ENCODE peak calls at places on chromosomes 16 and 17, in seven cellular contexts. One of them, this sample, is unnamed.

GRCh38 chr16:63613701-63614100 is 1508.2 kb downstream of the CDH11 start:
- DNase-seq in HepG2: peak
- DNase-seq in chondrocyte: no peak
- DNase-seq in endothelial cell: no peak
- DNase-seq in A549: peak
- DNase-seq in AG04449: no peak
- DNase-seq in OCI-LY7: no peak
- DNase-seq in this sample: no peak

GRCh38 chr16:56824335-56824734 is 40.7 kb upstream of the SLC12A3 start:
- DNase-seq in HepG2: peak
- DNase-seq in chondrocyte: no peak
- DNase-seq in endothelial cell: no peak
- DNase-seq in A549: peak
- DNase-seq in AG04449: no peak
- DNase-seq in OCI-LY7: peak
- DNase-seq in this sample: no peak

GRCh38 chr17:70089513-70090148 is 14.6 kb downstream of the KCNJ16 start:
- DNase-seq in HepG2: no peak
- DNase-seq in chondrocyte: no peak
- DNase-seq in endothelial cell: no peak
- DNase-seq in A549: no peak
- DNase-seq in AG04449: no peak
- DNase-seq in OCI-LY7: no peak
- DNase-seq in this sample: no peak

GRCh38 chr17:3964203-3965122 is at the start of gene ATP2A3:
- DNase-seq in HepG2: no peak
- DNase-seq in chondrocyte: no peak
- DNase-seq in endothelial cell: peak
- DNase-seq in A549: no peak
- DNase-seq in AG04449: no peak
- DNase-seq in OCI-LY7: peak
- DNase-seq in this sample: no peak

GRCh38 chr16:89949121-89949742 is 677 bp downstream of the DEF8 start:
- DNase-seq in HepG2: no peak
- DNase-seq in chondrocyte: no peak
- DNase-seq in endothelial cell: no peak
- DNase-seq in A549: no peak
- DNase-seq in AG04449: no peak
- DNase-seq in OCI-LY7: no peak
- DNase-seq in this sample: no peak

GRCh38 chr17:15332338-15332737 is 9.1 kb downstream of the TEKT3 start:
- DNase-seq in HepG2: no peak
- DNase-seq in chondrocyte: no peak
- DNase-seq in endothelial cell: no peak
- DNase-seq in A549: no peak
- DNase-seq in AG04449: no peak
- DNase-seq in OCI-LY7: no peak
- DNase-seq in this sample: no peak

GRCh38 chr16:57091990-57092785 is at the start of gene CPNE2:
- DNase-seq in HepG2: no peak
- DNase-seq in chondrocyte: no peak
- DNase-seq in endothelial cell: peak
- DNase-seq in A549: peak
- DNase-seq in AG04449: no peak
- DNase-seq in OCI-LY7: peak
- DNase-seq in this sample: peak

GRCh38 chr17:31509095-31509804 is 117.8 kb downstream of the RAB11FIP4 start:
- DNase-seq in HepG2: no peak
- DNase-seq in chondrocyte: no peak
- DNase-seq in endothelial cell: no peak
- DNase-seq in A549: no peak
- DNase-seq in AG04449: no peak
- DNase-seq in OCI-LY7: no peak
- DNase-seq in this sample: no peak

GRCh38 chr16:20844588-20844987 is 38.3 kb downstream of the REXO5 start:
- DNase-seq in HepG2: no peak
- DNase-seq in chondrocyte: no peak
- DNase-seq in endothelial cell: no peak
- DNase-seq in A549: no peak
- DNase-seq in AG04449: no peak
- DNase-seq in OCI-LY7: no peak
- DNase-seq in this sample: no peak

GRCh38 chr17:72303787-72304733 is 183.2 kb downstream of the SOX9 start:
- DNase-seq in HepG2: no peak
- DNase-seq in chondrocyte: no peak
- DNase-seq in endothelial cell: no peak
- DNase-seq in A549: no peak
- DNase-seq in AG04449: no peak
- DNase-seq in OCI-LY7: no peak
- DNase-seq in this sample: no peak

GRCh38 chr16:56911771-56912541 is 20.0 kb upstream of the HERPUD1 start:
- DNase-seq in HepG2: no peak
- DNase-seq in chondrocyte: no peak
- DNase-seq in endothelial cell: no peak
- DNase-seq in A549: no peak
- DNase-seq in AG04449: no peak
- DNase-seq in OCI-LY7: peak
- DNase-seq in this sample: no peak

GRCh38 chr17:77208856-77209255 is 68.1 kb downstream of the SEC14L1 start:
- DNase-seq in HepG2: no peak
- DNase-seq in chondrocyte: no peak
- DNase-seq in endothelial cell: no peak
- DNase-seq in A549: no peak
- DNase-seq in AG04449: no peak
- DNase-seq in OCI-LY7: no peak
- DNase-seq in this sample: no peak

GRCh38 chr17:77206557-77206956 is 65.8 kb downstream of the SEC14L1 start:
- DNase-seq in HepG2: no peak
- DNase-seq in chondrocyte: no peak
- DNase-seq in endothelial cell: no peak
- DNase-seq in A549: no peak
- DNase-seq in AG04449: no peak
- DNase-seq in OCI-LY7: no peak
- DNase-seq in this sample: no peak

GRCh38 chr17:77209330-77209748 is 68.6 kb downstream of the SEC14L1 start:
- DNase-seq in HepG2: peak
- DNase-seq in chondrocyte: peak
- DNase-seq in endothelial cell: no peak
- DNase-seq in A549: no peak
- DNase-seq in AG04449: no peak
- DNase-seq in OCI-LY7: no peak
- DNase-seq in this sample: no peak

GRCh38 chr17:77207689-77208216 is 67.0 kb downstream of the SEC14L1 start:
- DNase-seq in HepG2: peak
- DNase-seq in chondrocyte: peak
- DNase-seq in endothelial cell: no peak
- DNase-seq in A549: no peak
- DNase-seq in AG04449: no peak
- DNase-seq in OCI-LY7: no peak
- DNase-seq in this sample: no peak

DNA sequence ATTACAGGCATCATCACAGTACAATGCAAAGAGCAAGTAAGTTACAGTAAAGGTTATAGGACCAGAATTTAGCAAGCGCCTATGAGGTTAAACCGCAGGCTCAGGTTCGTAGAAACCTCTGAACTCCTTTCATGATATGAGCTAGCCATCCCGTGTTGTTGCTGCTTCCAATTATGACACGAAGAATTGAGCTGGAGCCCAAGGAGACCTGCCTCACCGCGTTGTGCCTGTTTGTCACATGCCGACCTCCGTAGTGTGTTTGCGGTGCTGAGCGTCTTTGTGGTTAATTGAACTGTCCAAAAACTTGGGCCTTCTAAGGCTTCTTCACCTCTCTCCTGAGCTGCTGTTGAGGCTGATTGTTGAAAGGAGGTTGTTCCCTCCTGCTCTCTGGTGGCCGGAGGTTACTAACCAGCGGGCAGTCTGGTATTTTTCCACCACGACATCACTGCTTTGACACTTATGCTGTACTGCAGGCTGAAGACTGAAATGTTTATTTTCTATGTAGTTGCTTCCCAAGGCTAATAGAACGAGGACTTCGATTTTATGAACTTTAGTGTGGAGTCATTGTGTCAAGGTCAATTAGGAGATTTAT is 67.5 kb downstream of the SEC14L1 start:
- DNase-seq in HepG2: peak
- DNase-seq in chondrocyte: peak
- DNase-seq in endothelial cell: peak
- DNase-seq in A549: peak
- DNase-seq in AG04449: no peak
- DNase-seq in OCI-LY7: no peak
- DNase-seq in this sample: no peak
- TF ChIP-seq CTCF in HepG2: peak
- TF ChIP-seq CTCF in chondrocyte: peak
- TF ChIP-seq CTCF in endothelial cell: no peak
- TF ChIP-seq CTCF in A549: peak
- TF ChIP-seq CTCF in AG04449: peak
- TF ChIP-seq CTCF in OCI-LY7: no peak
- TF ChIP-seq CTCF in this sample: no peak

GRCh38 chr16:68823401-68823800 is 19.9 kb upstream of the TANGO6 start:
- DNase-seq in HepG2: no peak
- DNase-seq in chondrocyte: no peak
- DNase-seq in endothelial cell: no peak
- DNase-seq in A549: no peak
- DNase-seq in AG04449: peak
- DNase-seq in OCI-LY7: no peak
- DNase-seq in this sample: no peak

GRCh38 chr16:68826652-68827051 is 16.7 kb upstream of the TANGO6 start:
- DNase-seq in HepG2: no peak
- DNase-seq in chondrocyte: no peak
- DNase-seq in endothelial cell: no peak
- DNase-seq in A549: no peak
- DNase-seq in AG04449: no peak
- DNase-seq in OCI-LY7: no peak
- DNase-seq in this sample: no peak

GRCh38 chr16:68825427-68825826 is 17.9 kb upstream of the TANGO6 start:
- DNase-seq in HepG2: peak
- DNase-seq in chondrocyte: no peak
- DNase-seq in endothelial cell: no peak
- DNase-seq in A549: no peak
- DNase-seq in AG04449: no peak
- DNase-seq in OCI-LY7: no peak
- DNase-seq in this sample: no peak
- TF ChIP-seq CTCF in HepG2: no peak
- TF ChIP-seq CTCF in chondrocyte: no peak
- TF ChIP-seq CTCF in endothelial cell: no peak
- TF ChIP-seq CTCF in A549: no peak
- TF ChIP-seq CTCF in AG04449: no peak
- TF ChIP-seq CTCF in OCI-LY7: no peak
- TF ChIP-seq CTCF in this sample: no peak

DNA sequence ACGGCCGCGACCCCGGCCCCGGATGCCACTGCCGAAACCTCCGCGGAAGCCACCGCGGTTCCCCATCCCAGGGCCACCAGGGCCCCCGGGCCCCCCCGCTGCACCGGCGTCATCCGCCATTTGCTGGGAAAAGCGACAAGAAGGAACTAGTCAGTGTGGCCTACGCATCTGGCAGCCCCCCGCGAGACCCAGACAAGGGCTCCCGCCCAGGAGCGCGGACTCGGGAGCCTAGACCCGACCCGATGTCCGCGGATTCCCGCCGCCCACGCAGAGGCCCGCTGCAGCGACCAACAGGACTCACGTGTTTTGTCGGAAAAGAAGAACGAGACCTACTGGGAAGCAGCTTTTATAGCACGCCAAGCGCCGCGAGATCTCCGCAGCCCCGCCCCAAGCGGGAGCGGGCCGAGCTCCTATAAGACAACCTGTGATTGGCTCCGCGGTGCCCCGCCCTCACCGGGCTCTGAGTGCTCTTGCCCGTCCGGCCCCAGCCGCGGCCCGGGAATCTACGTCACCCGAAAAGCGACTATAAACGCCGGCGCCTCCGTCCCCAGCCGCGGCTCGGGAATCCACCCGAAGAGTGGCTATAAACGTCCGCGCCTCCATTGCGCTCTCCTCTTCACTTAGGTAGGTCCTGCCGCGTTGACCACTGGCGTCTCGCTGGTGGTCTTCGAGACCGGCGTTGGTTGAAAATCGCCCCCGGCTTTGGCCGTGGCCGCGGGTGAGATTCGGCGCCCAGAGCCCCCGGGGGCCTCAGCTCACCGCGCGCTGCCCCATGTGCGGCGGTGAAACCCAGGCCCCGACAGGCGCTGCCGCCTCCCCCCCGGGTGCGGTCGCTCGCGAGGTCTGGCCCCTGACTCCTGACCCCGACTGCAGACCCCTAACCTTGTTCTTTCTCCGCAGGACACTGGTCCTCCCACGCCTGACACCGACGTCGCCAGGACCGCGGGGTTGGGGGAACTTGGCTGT is at the start of gene RPS2:
- DNase-seq in HepG2: peak
- DNase-seq in chondrocyte: peak
- DNase-seq in endothelial cell: peak
- DNase-seq in A549: peak
- DNase-seq in AG04449: peak
- DNase-seq in OCI-LY7: peak
- DNase-seq in this sample: peak
- TF ChIP-seq CTCF in HepG2: peak
- TF ChIP-seq CTCF in chondrocyte: peak
- TF ChIP-seq CTCF in endothelial cell: no peak
- TF ChIP-seq CTCF in A549: no peak
- TF ChIP-seq CTCF in AG04449: no peak
- TF ChIP-seq CTCF in OCI-LY7: peak
- TF ChIP-seq CTCF in this sample: no peak

DNA sequence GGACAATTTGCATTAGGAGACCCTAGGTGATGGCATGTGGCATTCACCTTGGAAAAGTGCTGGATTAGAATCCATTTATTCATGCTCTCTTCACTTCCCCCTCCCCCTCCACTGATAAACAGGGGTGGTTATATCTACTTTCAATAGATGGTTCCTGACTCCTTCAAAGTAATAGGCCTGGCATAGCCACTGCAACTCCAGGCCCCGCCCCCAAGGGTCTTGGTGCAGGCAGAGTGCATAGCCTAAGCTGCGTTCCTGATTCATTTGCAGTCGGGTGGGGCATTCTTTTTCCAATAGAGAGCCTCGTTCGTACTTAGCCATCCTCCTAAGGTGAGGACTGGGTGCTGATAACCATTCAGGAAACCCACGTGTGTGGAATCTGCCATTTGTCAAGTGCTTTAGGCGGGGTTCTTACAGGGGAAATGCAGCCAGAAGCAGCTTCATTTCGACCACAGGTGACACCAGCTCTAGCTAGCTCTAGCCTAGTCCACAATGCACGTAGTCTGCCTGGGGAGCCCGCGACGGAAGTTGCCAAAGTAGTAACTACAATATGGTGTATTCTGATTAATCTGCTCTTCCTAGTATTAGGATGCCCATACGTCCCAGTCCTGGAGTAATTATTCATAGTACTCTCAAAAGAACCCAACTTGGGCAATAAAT is 11.1 kb downstream of the UBE2O start:
- DNase-seq in HepG2: no peak
- DNase-seq in chondrocyte: no peak
- DNase-seq in endothelial cell: no peak
- DNase-seq in A549: no peak
- DNase-seq in AG04449: no peak
- DNase-seq in OCI-LY7: no peak
- DNase-seq in this sample: no peak
- TF ChIP-seq CTCF in HepG2: no peak
- TF ChIP-seq CTCF in chondrocyte: no peak
- TF ChIP-seq CTCF in endothelial cell: no peak
- TF ChIP-seq CTCF in A549: no peak
- TF ChIP-seq CTCF in AG04449: no peak
- TF ChIP-seq CTCF in OCI-LY7: no peak
- TF ChIP-seq CTCF in this sample: no peak

This sample was measured in nephron progenitor cell.